ENCODE peak calls at places on chromosomes 2 and 18, in four cellular contexts. G is IMR-90, E is neuronal stem cell, V is mesenchymal stem cell. C is an unnamed sample.

GRCh38 chr18:59198215-59198614 is 21.7 kb upstream of the GRP start:
- DNase-seq in G (no peak), E (no peak), V (no peak), C (no peak)

GRCh38 chr2:50529600-50530218 is 502.2 kb downstream of the NRXN1 start:
- DNase-seq in G (peak), E (peak), V (peak), C (peak)

GRCh38 chr2:19711470-19712372 is 190.1 kb downstream of the TTC32 start:
- DNase-seq in G (peak), E (peak), V (peak), C (peak)

GRCh38 chr2:48399828-48400552 is 130.0 kb upstream of the STON1 start:
- DNase-seq in G (no peak), E (no peak), V (no peak), C (no peak)

GRCh38 chr2:9769171-9770005 is 73.9 kb upstream of the TAF1B start:
- DNase-seq in G (peak), E (no peak), V (no peak), C (peak)

GRCh38 chr2:67927489-67927888 is 135.3 kb downstream of the C1D start:
- DNase-seq in G (no peak), E (no peak), V (no peak), C (peak)

GRCh38 chr2:126154256-126154655 is 501.7 kb upstream of the GYPC start:
- DNase-seq in G (no peak), E (no peak), V (no peak), C (no peak)

GRCh38 chr18:48667276-48668254 is 128.7 kb downstream of the CTIF start:
- DNase-seq in G (peak), E (no peak), V (no peak), C (peak)

GRCh38 chr2:200578778-200579177 is 7.0 kb upstream of the AOX1 start:
- DNase-seq in G (peak), E (no peak), V (peak), C (peak)

GRCh38 chr2:3631851-3632659 is 25.9 kb upstream of the ALLC start:
- DNase-seq in G (no peak), E (no peak), V (no peak), C (no peak)

GRCh38 chr2:240149943-240150784 is 9.7 kb upstream of the OTOS start:
- DNase-seq in G (peak), E (peak), V (peak), C (peak)

GRCh38 chr2:165357758-165358157 is 111.7 kb upstream of the CSRNP3 start:
- DNase-seq in G (peak), E (no peak), V (peak), C (peak)

GRCh38 chr18:73240899-73241298 is 373.1 kb upstream of the NETO1 start:
- DNase-seq in G (no peak), E (no peak), V (no peak), C (peak)

GRCh38 chr18:66557091-66557490 is 46.8 kb downstream of the CDH19 start:
- DNase-seq in G (no peak), E (no peak), V (no peak), C (no peak)
- H3K18ac ChIP-seq in G (no peak), E (no peak), V (no peak), C (no peak)

GRCh38 chr18:6414723-6415362 is at the start of gene L3MBTL4:
- DNase-seq in G (no peak), E (no peak), V (no peak), C (peak)
- H3K4ac ChIP-seq in G (no peak), E (no peak), V (no peak), C (peak)

GRCh38 chr2:62383843-62384242 is 122.2 kb downstream of the TMEM17 start:
- DNase-seq in G (peak), E (no peak), V (no peak), C (no peak)

GRCh38 chr2:62382122-62382521 is 123.9 kb downstream of the TMEM17 start:
- DNase-seq in G (no peak), E (no peak), V (peak), C (no peak)

GRCh38 chr2:62382757-62383156 is 123.2 kb downstream of the TMEM17 start:
- DNase-seq in G (peak), E (no peak), V (peak), C (peak)

GRCh38 chr2:62381672-62382071 is 124.3 kb downstream of the TMEM17 start:
- DNase-seq in G (no peak), E (no peak), V (no peak), C (no peak)

GRCh38 chr2:62379576-62379975 is 126.4 kb downstream of the TMEM17 start:
- DNase-seq in G (no peak), E (no peak), V (no peak), C (no peak)
- H3K18ac ChIP-seq in G (no peak), E (no peak), V (no peak), C (no peak)

GRCh38 chr2:38427936-38428335 is 50.9 kb upstream of the ATL2 start:
- DNase-seq in G (no peak), E (no peak), V (no peak), C (no peak)
- H3K4ac ChIP-seq in G (no peak), E (no peak), V (no peak), C (no peak)

GRCh38 chr18:11736656-11737055 is 47.6 kb downstream of the GNAL start:
- DNase-seq in G (peak), E (no peak), V (peak), C (no peak)
- H3K18ac ChIP-seq in G (no peak), E (no peak), V (no peak), C (no peak)

DNA sequence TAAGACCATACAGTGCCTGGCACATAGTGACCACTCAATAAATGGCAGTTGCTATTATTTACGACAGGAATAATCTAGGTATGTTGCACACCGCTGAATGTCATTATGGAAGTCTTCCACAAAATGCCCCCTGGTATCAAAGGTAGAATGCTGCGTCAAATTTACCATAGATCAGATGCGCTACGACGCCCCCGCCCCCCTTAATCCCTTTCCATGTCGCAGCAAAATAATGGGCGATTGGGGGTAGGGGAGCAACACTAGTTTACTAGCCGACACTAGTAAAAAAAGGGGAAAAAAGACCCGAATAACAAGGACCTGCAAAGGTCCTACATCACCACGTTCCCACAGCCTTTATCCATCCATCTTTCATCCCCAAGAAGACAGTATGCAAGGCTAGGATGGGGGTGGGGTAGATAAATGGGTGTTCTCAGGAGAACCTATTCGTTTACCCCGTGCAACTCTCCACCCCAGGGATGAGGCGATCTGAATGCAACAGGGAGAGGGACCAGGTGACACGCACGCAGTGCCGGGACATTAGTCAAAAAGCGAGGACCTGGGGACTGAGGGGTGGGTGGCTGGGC is 455 bp downstream of the PREPL start:
- DNase-seq in G (peak), E (no peak), V (no peak), C (no peak)
- H3K4ac ChIP-seq in G (peak), E (no peak), V (no peak), C (no peak)

GRCh38 chr2:235623052-235623451 is 129.2 kb downstream of the AGAP1 start:
- DNase-seq in G (no peak), E (no peak), V (no peak), C (no peak)

GRCh38 chr2:235630723-235631122 is 136.9 kb downstream of the AGAP1 start:
- DNase-seq in G (no peak), E (no peak), V (no peak), C (no peak)

GRCh38 chr2:235626658-235627057 is 132.8 kb downstream of the AGAP1 start:
- DNase-seq in G (no peak), E (no peak), V (no peak), C (no peak)

GRCh38 chr2:235621736-235622135 is 127.9 kb downstream of the AGAP1 start:
- DNase-seq in G (no peak), E (no peak), V (no peak), C (no peak)

GRCh38 chr2:235627682-235628081 is 133.8 kb downstream of the AGAP1 start:
- DNase-seq in G (no peak), E (no peak), V (no peak), C (no peak)
- H3K18ac ChIP-seq in G (no peak), E (peak), V (no peak), C (no peak)